ENCODE peak calls at places on chromosomes 2 and 18, in four cellular contexts. H is GM12865, D is brain microvascular endothelial cell, Z is hepatocyte. P is an unnamed sample.

GRCh38 chr2:167827352-167828097 is 419.9 kb downstream of the STK39 start:
- DNase-seq in H (no peak), Z (peak), D (no peak), P (no peak)

GRCh38 chr2:156803243-156803642 is 367.1 kb downstream of the GPD2 start:
- DNase-seq in D (no peak), Z (no peak), H (no peak), P (no peak)

GRCh38 chr2:30480703-30481322 is 33.8 kb downstream of the LCLAT1 start:
- DNase-seq in H (no peak), Z (no peak), D (no peak), P (no peak)

GRCh38 chr2:86787701-86788100 is 3.0 kb downstream of the CD8A start:
- DNase-seq in D (no peak), Z (no peak), H (no peak), P (no peak)

GRCh38 chr2:60581461-60582282 is 28.2 kb upstream of the BCL11A start:
- DNase-seq in H (peak), D (peak), Z (peak), P (peak)

GRCh38 chr2:16152928-16153753 is 212.8 kb downstream of the MYCN start:
- DNase-seq in H (no peak), Z (no peak), D (no peak), P (no peak)

GRCh38 chr2:242031481-242032019 is 162.0 kb downstream of the RTP5 start:
- DNase-seq in H (no peak), Z (no peak), D (peak), P (peak)

GRCh38 chr18:23650963-23651927 is 11.5 kb downstream of the ANKRD29 start:
- DNase-seq in D (peak), H (no peak), Z (peak), P (peak)

GRCh38 chr2:61951876-61952275 is 46.4 kb downstream of the COMMD1 start:
- DNase-seq in H (no peak), D (no peak), Z (no peak), P (no peak)

GRCh38 chr2:38129410-38129809 is 53.5 kb upstream of the CYP1B1 start:
- DNase-seq in D (no peak), Z (no peak), H (no peak), P (no peak)

GRCh38 chr2:189580267-189580661 is 322 bp downstream of the SLC40A1 start:
- DNase-seq in D (no peak), Z (peak), H (no peak), P (no peak)

GRCh38 chr18:60017371-60017770 is 117.6 kb downstream of the PMAIP1 start:
- DNase-seq in H (no peak), Z (no peak), D (no peak), P (no peak)

GRCh38 chr2:241508240-241508509 is 209 bp downstream of the STK25 start:
- DNase-seq in D (no peak), Z (no peak), H (no peak), P (no peak)

GRCh38 chr2:16010011-16010410 is 69.7 kb downstream of the MYCN start:
- DNase-seq in D (no peak), Z (no peak), H (no peak), P (no peak)

GRCh38 chr18:79528846-79529245 is 133.1 kb downstream of the NFATC1 start:
- DNase-seq in H (peak), D (peak), Z (peak), P (peak)

GRCh38 chr2:108263425-108263824 is 23.7 kb downstream of the SULT1C3 start:
- DNase-seq in D (no peak), Z (no peak), H (no peak), P (no peak)

GRCh38 chr2:46803911-46804670 is 111.5 kb downstream of the MCFD2 start:
- DNase-seq in H (no peak), Z (no peak), D (peak), P (peak)

GRCh38 chr2:106053116-106053515 is 141.0 kb downstream of the UXS1 start:
- DNase-seq in Z (no peak), H (peak), D (peak), P (peak)

GRCh38 chr2:178417916-178418315 is 33.1 kb downstream of the PRKRA start:
- DNase-seq in D (no peak), H (no peak), Z (no peak), P (no peak)

GRCh38 chr2:178412047-178412446 is 38.9 kb downstream of the PRKRA start:
- DNase-seq in H (no peak), D (no peak), Z (no peak), P (no peak)

GRCh38 chr2:178414266-178415247 is 36.4 kb downstream of the PRKRA start:
- DNase-seq in H (peak), Z (peak), D (peak), P (peak)

GRCh38 chr2:178415979-178416378 is 35.0 kb downstream of the PRKRA start:
- DNase-seq in Z (no peak), H (no peak), D (no peak), P (no peak)

GRCh38 chr2:178413472-178414265 is 37.3 kb downstream of the PRKRA start:
- DNase-seq in Z (peak), H (peak), D (peak), P (peak)
- TF ChIP-seq CTCF in Z (no peak), H (no peak), D (no peak), P (no peak)

GRCh38 chr2:202870431-202871160 is 970 bp downstream of the ICA1L start:
- DNase-seq in D (peak), Z (peak), H (peak), P (peak)

GRCh38 chr2:202871161-202872141 is at the start of gene ICA1L:
- DNase-seq in Z (peak), D (peak), H (peak), P (peak)
- TF ChIP-seq CTCF in Z (no peak), D (no peak), H (no peak), P (no peak)

DNA sequence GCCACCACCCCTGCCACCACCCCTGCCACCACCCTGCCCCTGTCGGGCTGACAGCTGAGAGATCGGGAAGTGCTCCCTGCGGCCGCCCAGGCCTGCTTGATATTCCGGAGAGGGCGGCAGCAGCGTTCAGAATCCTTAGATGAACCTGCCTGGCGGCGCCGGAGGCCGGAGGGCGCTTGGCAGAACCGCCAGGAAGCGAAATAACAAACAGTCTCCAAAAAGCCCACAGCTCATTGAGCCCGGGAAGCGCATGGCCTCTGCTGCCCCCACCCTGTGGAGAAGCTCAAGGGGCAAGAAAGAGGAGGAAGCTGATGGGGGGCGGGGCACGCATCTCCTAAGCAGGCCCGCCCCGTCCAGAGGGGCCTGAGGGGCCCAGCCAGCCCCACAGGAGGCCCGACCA is 92.2 kb upstream of the MBOAT2 start:
- DNase-seq in D (peak), Z (peak), H (no peak), P (no peak)
- TF ChIP-seq CTCF in D (peak), Z (no peak), H (no peak), P (no peak)

GRCh38 chr2:166612214-166612613 is 118.2 kb upstream of the SCN7A start:
- DNase-seq in H (no peak), Z (no peak), D (no peak), P (no peak)
- TF ChIP-seq CTCF in H (no peak), Z (no peak), D (no peak), P (no peak)

DNA sequence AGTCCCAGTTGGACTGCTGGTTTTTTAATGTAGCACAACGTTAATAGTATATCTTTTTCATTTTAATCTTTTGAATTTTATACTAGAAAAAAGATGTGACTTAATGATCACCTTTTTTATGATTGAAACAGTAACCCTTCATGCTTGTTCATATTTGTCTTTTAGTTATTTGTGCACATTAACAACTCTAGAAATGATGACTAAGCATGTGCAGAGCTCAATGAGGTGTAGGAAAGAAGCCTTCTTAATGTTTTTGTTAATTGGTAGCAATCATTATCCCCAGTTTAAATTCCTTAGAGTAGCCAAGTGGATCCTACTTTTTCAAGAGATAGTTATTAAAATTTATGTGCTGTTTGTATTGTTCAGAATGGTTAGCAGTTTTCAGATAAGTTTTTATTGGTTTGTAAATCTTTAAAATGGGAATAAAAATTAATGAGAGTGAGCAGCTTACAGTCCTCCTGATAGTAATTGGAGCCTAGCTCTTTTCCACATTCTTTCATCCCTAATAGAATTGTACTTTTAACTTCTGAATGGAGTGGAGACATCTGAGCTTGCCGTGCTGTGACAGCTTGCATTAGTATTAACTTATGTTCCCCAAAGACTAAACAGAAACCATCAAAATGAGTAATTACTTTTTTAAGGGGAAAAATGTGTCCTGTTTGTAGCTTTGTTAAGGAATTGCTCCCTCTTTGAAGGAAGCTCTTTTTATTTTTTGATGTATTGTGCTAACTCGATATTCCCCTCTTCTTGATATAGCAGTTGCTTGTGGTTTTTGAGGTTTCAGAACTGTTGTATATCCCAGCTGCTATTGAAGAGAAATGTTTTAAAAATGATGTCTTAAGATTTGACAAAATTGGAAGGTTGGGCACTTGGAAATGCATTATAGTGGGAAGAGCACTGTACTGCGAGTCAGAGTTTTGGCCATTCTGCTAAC is 17.3 kb downstream of the PIK3C3 start:
- DNase-seq in Z (no peak), H (no peak), D (no peak), P (no peak)
- TF ChIP-seq CTCF in Z (no peak), H (no peak), D (no peak), P (no peak)

GRCh38 chr18:70232251-70232650 is 26.8 kb upstream of the RTTN start:
- DNase-seq in Z (peak), D (no peak), H (no peak), P (no peak)

GRCh38 chr18:70235478-70235877 is 30.0 kb upstream of the RTTN start:
- DNase-seq in Z (no peak), D (no peak), H (no peak), P (no peak)

GRCh38 chr18:70228546-70228945 is 23.1 kb upstream of the RTTN start:
- DNase-seq in D (no peak), Z (no peak), H (no peak), P (no peak)

GRCh38 chr18:70234667-70235459 is 29.4 kb upstream of the RTTN start:
- DNase-seq in H (peak), Z (no peak), D (peak), P (no peak)

GRCh38 chr18:70233974-70234373 is 28.5 kb upstream of the RTTN start:
- DNase-seq in Z (no peak), D (no peak), H (no peak), P (no peak)
- TF ChIP-seq CTCF in Z (no peak), D (no peak), H (no peak), P (no peak)

GRCh38 chr2:19936203-19936602 is 34.4 kb upstream of the TTC32 start:
- DNase-seq in H (no peak), Z (no peak), D (no peak), P (no peak)
- TF ChIP-seq CTCF in H (no peak), Z (no peak), D (no peak), P (no peak)

GRCh38 chr2:238305092-238305862 is 15.0 kb upstream of the TRAF3IP1 start:
- DNase-seq in H (no peak), D (no peak), Z (no peak), P (no peak)
- TF ChIP-seq CTCF in H (peak), D (peak), Z (peak), P (peak)

DNA sequence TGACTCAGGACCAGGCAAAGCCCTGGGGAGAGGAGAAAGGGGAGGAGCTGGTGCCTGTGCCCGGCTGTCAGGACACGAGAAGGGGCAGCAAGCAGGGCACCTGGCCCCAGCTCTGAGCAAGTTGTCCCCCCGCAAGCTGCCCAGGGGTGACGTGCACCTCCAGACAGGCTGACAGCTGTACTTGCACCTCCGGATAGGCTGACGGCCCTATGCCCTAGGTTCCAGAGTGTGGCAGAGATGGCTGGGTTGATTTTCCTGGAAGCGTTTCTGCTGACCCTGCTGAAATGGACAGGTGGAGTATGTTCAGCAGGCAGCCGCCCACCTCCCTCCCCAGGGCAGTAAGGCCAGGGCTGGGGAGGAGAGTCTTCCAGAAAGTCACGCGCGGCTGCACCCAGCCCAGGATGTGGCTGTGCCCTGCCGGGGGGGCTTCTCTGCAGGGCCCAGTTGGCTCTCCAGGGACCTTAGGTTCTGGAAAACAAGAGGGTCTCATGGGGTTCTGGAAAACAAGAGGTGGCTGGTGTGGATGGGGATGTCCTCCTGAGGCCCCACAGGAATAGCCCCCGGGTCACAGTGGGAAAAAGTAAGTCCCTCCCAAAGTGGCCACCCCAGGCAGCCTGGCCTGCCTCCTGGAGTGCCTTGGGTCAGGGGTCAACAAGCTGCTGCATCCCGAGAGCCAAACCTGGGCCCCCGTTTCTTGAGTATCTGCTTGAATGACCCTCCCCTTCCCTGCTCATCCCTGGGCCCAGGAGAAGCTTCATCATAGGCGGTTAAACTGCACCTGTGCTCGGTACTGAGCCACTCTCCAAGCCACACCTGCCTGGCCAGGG is 71.4 kb upstream of the OTOS start:
- DNase-seq in D (no peak), H (no peak), Z (no peak), P (no peak)
- TF ChIP-seq CTCF in D (no peak), H (no peak), Z (no peak), P (no peak)

GRCh38 chr2:223700221-223700620 is 98.1 kb upstream of the SCG2 start:
- DNase-seq in D (no peak), H (no peak), Z (no peak), P (no peak)

GRCh38 chr2:223696719-223697118 is 94.6 kb upstream of the SCG2 start:
- DNase-seq in Z (no peak), D (no peak), H (no peak), P (peak)

GRCh38 chr2:223701761-223702160 is 99.6 kb upstream of the SCG2 start:
- DNase-seq in D (no peak), Z (no peak), H (no peak), P (no peak)

GRCh38 chr2:223697316-223697875 is 95.2 kb upstream of the SCG2 start:
- DNase-seq in D (no peak), H (no peak), Z (no peak), P (no peak)

DNA sequence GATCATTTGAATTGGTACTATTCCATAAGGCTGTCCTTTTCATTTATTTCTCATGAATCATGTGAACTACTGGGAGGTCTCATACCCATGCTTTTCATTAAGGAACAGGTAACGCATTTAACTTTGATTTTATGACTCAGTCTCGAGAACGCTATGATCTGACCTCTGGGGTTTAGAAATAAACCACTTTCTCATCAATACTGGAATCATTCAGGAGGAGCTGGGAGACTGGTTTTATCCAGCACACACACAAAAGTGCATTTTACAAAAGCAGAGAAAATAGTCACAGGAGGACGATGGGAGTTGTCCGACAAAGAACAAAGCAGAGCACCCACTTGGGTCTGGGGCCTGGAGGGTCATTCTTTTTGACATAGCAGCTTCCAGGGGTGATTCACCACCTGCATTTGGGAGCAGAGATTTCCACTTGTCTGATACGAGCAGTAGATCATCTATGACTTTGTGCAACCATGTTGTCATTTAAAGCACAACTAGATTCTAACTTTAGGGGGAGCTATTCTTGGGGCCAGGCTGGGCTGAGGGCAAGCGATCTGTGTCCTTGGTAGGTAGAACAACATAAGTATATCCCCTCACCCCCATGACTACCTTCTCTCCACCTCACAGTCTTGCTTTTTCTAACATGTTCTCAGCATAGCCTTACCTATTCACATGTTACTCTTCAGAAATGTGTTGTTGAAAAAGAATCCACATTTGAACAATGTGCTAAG is 95.9 kb upstream of the SCG2 start:
- DNase-seq in H (no peak), Z (no peak), D (no peak), P (no peak)
- TF ChIP-seq CTCF in H (no peak), Z (no peak), D (no peak), P (peak)